ENCODE peak calls at places on chromosome 7, in eight cellular contexts. Q is SK-N-SH, A is HFFc6, T is choroid plexus epithelial cell, N is cardiac muscle cell, M is heart left ventricle, D is HepG2, E is RWPE1. B is an unnamed sample.

GRCh38 chr7:26305048-26305868 is 13.6 kb downstream of the SNX10 start:
- DNase-seq in Q (no peak), A (no peak), T (no peak), N (no peak), M (no peak), D (peak; percentile 83), E (no peak), B (no peak)

GRCh38 chr7:13874783-13875182 is 114.7 kb downstream of the ETV1 start:
- DNase-seq in Q (no peak), A (no peak), T (peak; percentile 91), N (no peak), M (no peak), D (no peak), E (no peak), B (no peak)

GRCh38 chr7:71824356-71824755 is 587.8 kb downstream of the CALN1 start:
- DNase-seq in Q (no peak), A (no peak), T (peak; percentile 30), N (no peak), M (no peak), D (no peak), E (no peak), B (no peak)

GRCh38 chr7:64465551-64465950 is 97.3 kb downstream of the ZNF680 start:
- DNase-seq in Q (no peak), A (no peak), T (no peak), N (no peak), M (no peak), D (no peak), E (no peak), B (no peak)

GRCh38 chr7:30933124-30933893 is 21.7 kb downstream of the AQP1 start:
- DNase-seq in Q (peak; percentile 26), A (no peak), T (no peak), N (no peak), M (no peak), D (no peak), E (no peak), B (no peak)

GRCh38 chr7:101589052-101589451 is 40.0 kb downstream of the MYL10 start:
- DNase-seq in Q (no peak), A (no peak), T (no peak), N (no peak), M (no peak), D (no peak), E (no peak), B (no peak)

GRCh38 chr7:84744388-84744787 is 442.5 kb downstream of the SEMA3D start:
- DNase-seq in Q (no peak), A (peak; percentile 12), T (peak; percentile 63), N (no peak), M (no peak), D (no peak), E (no peak), B (no peak)

GRCh38 chr7:78716876-78717275 is 736.6 kb downstream of the MAGI2 start:
- DNase-seq in Q (no peak), A (no peak), T (no peak), N (peak; percentile 61), M (peak; percentile 23), D (peak; percentile 1), E (no peak), B (no peak)

GRCh38 chr7:84700563-84701370 is 486.1 kb downstream of the SEMA3D start:
- DNase-seq in Q (no peak), A (no peak), T (peak; percentile 25), N (no peak), M (no peak), D (no peak), E (no peak), B (no peak)

GRCh38 chr7:124702385-124702784 is 63.2 kb downstream of the GPR37 start:
- DNase-seq in Q (no peak), A (no peak), T (no peak), N (no peak), M (no peak), D (no peak), E (no peak), B (no peak)

GRCh38 chr7:106276513-106276912 is 8.3 kb downstream of the NAMPT start:
- DNase-seq in Q (no peak), A (no peak), T (no peak), N (no peak), M (no peak), D (no peak), E (no peak), B (no peak)

GRCh38 chr7:106278695-106279094 is 6.1 kb downstream of the NAMPT start:
- DNase-seq in Q (no peak), A (no peak), T (peak; percentile 29), N (no peak), M (no peak), D (no peak), E (no peak), B (no peak)

GRCh38 chr7:106281127-106281526 is 3.7 kb downstream of the NAMPT start:
- DNase-seq in Q (no peak), A (no peak), T (no peak), N (no peak), M (no peak), D (no peak), E (no peak), B (no peak)

GRCh38 chr7:106279425-106280182 is 5.2 kb downstream of the NAMPT start:
- DNase-seq in Q (no peak), A (no peak), T (peak; percentile 0), N (no peak), M (no peak), D (no peak), E (no peak), B (no peak)

GRCh38 chr7:106277976-106278375 is 6.8 kb downstream of the NAMPT start:
- DNase-seq in Q (no peak), A (no peak), T (peak; percentile 19), N (no peak), M (no peak), D (no peak), E (no peak), B (no peak)
- TF ChIP-seq CTCF in Q (no peak), A (no peak), T (no peak), N (no peak), M (no peak), D (no peak), E (no peak), B (no peak)

GRCh38 chr7:158976468-158976848 is 120.1 kb downstream of the DYNC2I1 start:
- DNase-seq in Q (no peak), A (no peak), T (no peak), N (peak; percentile 33), M (no peak), D (peak; percentile 35), E (no peak), B (no peak)

GRCh38 chr7:158973941-158974785 is 117.8 kb downstream of the DYNC2I1 start:
- DNase-seq in Q (no peak), A (no peak), T (no peak), N (no peak), M (no peak), D (no peak), E (no peak), B (no peak)

GRCh38 chr7:158975526-158976467 is 119.4 kb downstream of the DYNC2I1 start:
- DNase-seq in Q (no peak), A (no peak), T (no peak), N (peak; percentile 40), M (no peak), D (peak; percentile 56), E (peak; percentile 51), B (no peak)

GRCh38 chr7:158971214-158971613 is 114.9 kb downstream of the DYNC2I1 start:
- DNase-seq in Q (no peak), A (no peak), T (no peak), N (no peak), M (no peak), D (no peak), E (no peak), B (no peak)

DNA sequence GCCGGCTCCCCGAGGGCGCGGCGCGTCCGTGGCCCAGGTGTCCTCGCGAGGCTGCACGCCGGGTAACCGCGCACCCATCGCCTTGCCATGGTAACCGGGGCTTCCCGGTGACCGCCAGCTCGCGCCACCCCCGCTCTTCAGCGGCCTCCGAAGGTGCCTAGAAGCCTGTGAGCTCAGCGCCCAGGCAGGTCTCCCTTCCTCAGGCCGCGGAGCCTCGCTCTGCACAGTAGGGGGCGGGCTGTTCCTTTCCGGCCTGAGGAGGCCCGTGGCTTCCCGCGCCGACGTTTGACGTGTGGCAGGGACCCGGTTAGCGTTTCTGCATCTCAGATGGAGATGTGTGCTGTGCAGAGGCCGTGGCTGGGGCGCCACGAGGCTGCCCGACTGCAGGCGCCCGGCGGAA is 117.1 kb downstream of the DYNC2I1 start:
- DNase-seq in Q (no peak), A (no peak), T (peak; percentile 39), N (peak; percentile 51), M (no peak), D (no peak), E (peak; percentile 8), B (peak; percentile 57)
- TF ChIP-seq CTCF in Q (no peak), A (no peak), T (peak; percentile 50), N (peak; percentile 23), M (peak; percentile 19), D (peak; percentile 50), E (no peak), B (no peak)

GRCh38 chr7:97819161-97819560 is 53.0 kb downstream of the ASNS start:
- DNase-seq in Q (no peak), A (no peak), T (no peak), N (no peak), M (no peak), D (peak; percentile 8), E (no peak), B (no peak)
- TF ChIP-seq CTCF in Q (no peak), A (no peak), T (no peak), N (no peak), M (no peak), D (peak; percentile 21), E (peak; percentile 4), B (no peak)

GRCh38 chr7:28169166-28169713 is 11.4 kb downstream of the JAZF1 start:
- DNase-seq in Q (no peak), A (no peak), T (peak; percentile 39), N (no peak), M (no peak), D (no peak), E (no peak), B (no peak)

GRCh38 chr7:28165971-28166955 is 14.3 kb downstream of the JAZF1 start:
- DNase-seq in Q (no peak), A (peak; percentile 80), T (peak; percentile 93), N (no peak), M (no peak), D (no peak), E (peak; percentile 30), B (no peak)

GRCh38 chr7:28165221-28165807 is 15.3 kb downstream of the JAZF1 start:
- DNase-seq in Q (no peak), A (no peak), T (peak; percentile 34), N (no peak), M (no peak), D (no peak), E (no peak), B (no peak)

GRCh38 chr7:28168393-28169158 is 12.0 kb downstream of the JAZF1 start:
- DNase-seq in Q (no peak), A (no peak), T (no peak), N (no peak), M (no peak), D (no peak), E (no peak), B (no peak)

GRCh38 chr7:28166982-28167715 is 13.4 kb downstream of the JAZF1 start:
- DNase-seq in Q (no peak), A (peak; percentile 19), T (peak; percentile 51), N (no peak), M (no peak), D (no peak), E (no peak), B (no peak)
- TF ChIP-seq CTCF in Q (no peak), A (no peak), T (no peak), N (no peak), M (no peak), D (no peak), E (no peak), B (no peak)

B was measured in testis.